ENCODE peak calls at places on chromosomes 11 and 22, in seven cellular contexts. X is K562, A is H1, S is sigmoid colon, D is SK-N-SH, R is HL-60, E is spleen. K is an unnamed sample.
A peak's percentile ranks its signal among the peaks of the same experiment; 100 is the strongest.

GRCh38 chr11:45275823-45276222 is 10.3 kb downstream of the SYT13 start:
- DNase-seq in A (no peak), R (no peak), D (no peak), E (no peak), X (no peak), S (no peak), K (no peak)

GRCh38 chr11:119521551-119521950 is 98.6 kb upstream of the THY1 start:
- DNase-seq in D (no peak), E (no peak), X (no peak), A (no peak), S (no peak), R (no peak), K (no peak)

GRCh38 chr11:12213920-12214319 is 103.5 kb downstream of the MICAL2 start:
- DNase-seq in D (no peak), E (no peak), S (no peak), R (no peak), X (peak; percentile 28), A (no peak), K (no peak)

GRCh38 chr22:19631899-19632670 is 82.2 kb upstream of the SEPTIN5 start:
- DNase-seq in S (peak; percentile 43), X (peak; percentile 95), D (peak; percentile 82), A (peak; percentile 78), E (no peak), R (peak; percentile 57), K (no peak)

GRCh38 chr11:123429336-123429735 is 733 bp upstream of the GRAMD1B start:
- DNase-seq in R (no peak), X (no peak), S (no peak), A (no peak), D (no peak), E (no peak), K (no peak)

GRCh38 chr11:60777572-60777971 is 7.6 kb upstream of the MS4A10 start:
- DNase-seq in S (no peak), E (peak; percentile 4), R (no peak), X (no peak), D (no peak), A (no peak), K (no peak)

GRCh38 chr11:131397666-131398065 is 27.3 kb downstream of the NTM start:
- DNase-seq in D (peak; percentile 33), X (no peak), E (no peak), A (no peak), R (no peak), S (no peak), K (no peak)

GRCh38 chr11:111834432-111835163 is 36.8 kb downstream of the ALG9 start:
- DNase-seq in X (no peak), E (no peak), A (no peak), D (no peak), S (no peak), R (no peak), K (no peak)

GRCh38 chr11:29333993-29334780 is 682.6 kb downstream of the KCNA4 start:
- DNase-seq in R (no peak), D (peak; percentile 23), X (no peak), E (no peak), A (no peak), S (no peak), K (no peak)

GRCh38 chr11:100929377-100929776 is 200.2 kb downstream of the PGR start:
- DNase-seq in X (no peak), E (no peak), S (no peak), R (no peak), D (no peak), A (no peak), K (no peak)

GRCh38 chr11:134332189-134332631 is 422 bp downstream of the GLB1L2 start:
- DNase-seq in D (peak; percentile 72), R (no peak), X (peak; percentile 66), E (peak; percentile 85), A (peak; percentile 70), S (peak; percentile 74), K (peak; percentile 53)

GRCh38 chr11:28003615-28004014 is 104.3 kb downstream of the KIF18A start:
- DNase-seq in E (no peak), S (no peak), A (no peak), D (no peak), R (no peak), X (no peak), K (no peak)

GRCh38 chr11:16280256-16280682 is 76.1 kb downstream of the SOX6 start:
- DNase-seq in S (peak; percentile 51), R (no peak), D (no peak), A (no peak), E (no peak), X (peak; percentile 48), K (peak; percentile 92)

GRCh38 chr11:64246874-64247728 is at the start of gene PPP1R14B:
- DNase-seq in S (peak; percentile 93), X (peak; percentile 72), R (peak; percentile 89), E (peak; percentile 96), A (peak; percentile 94), D (peak; percentile 95), K (peak; percentile 92)

GRCh38 chr22:31400023-31400397 is 606 bp downstream of the DRG1 start:
- DNase-seq in D (no peak), X (no peak), A (no peak), R (peak; percentile 2), E (no peak), S (no peak), K (peak; percentile 7)

GRCh38 chr11:62394825-62395538 is 23.9 kb upstream of the SCGB1A1 start:
- DNase-seq in D (peak; percentile 89), E (peak; percentile 84), A (peak; percentile 82), X (peak; percentile 57), S (peak; percentile 94), R (peak; percentile 72), K (peak; percentile 70)

GRCh38 chr22:50530280-50530856 is 556 bp upstream of the TYMP start:
- DNase-seq in D (no peak), R (peak; percentile 88), E (peak; percentile 97), A (peak; percentile 75), S (peak; percentile 93), X (no peak), K (peak; percentile 88)

GRCh38 chr11:63793163-63793562 is 20.1 kb upstream of the SPINDOC start:
- DNase-seq in D (no peak), E (no peak), R (no peak), X (no peak), S (no peak), A (no peak), K (no peak)

GRCh38 chr22:19038728-19039447 is 83.3 kb downstream of the DGCR2 start:
- DNase-seq in R (no peak), D (no peak), E (peak; percentile 56), S (peak; percentile 53), X (no peak), A (no peak), K (no peak)

GRCh38 chr11:32829680-32830412 is at the start of gene PRRG4:
- DNase-seq in S (peak; percentile 67), R (peak; percentile 80), A (peak; percentile 80), X (no peak), D (peak; percentile 49), E (peak; percentile 90), K (peak; percentile 87)

GRCh38 chr11:11620251-11620965 is 1.4 kb downstream of the GALNT18 start:
- DNase-seq in R (no peak), A (peak; percentile 74), E (peak; percentile 78), X (no peak), S (peak; percentile 78), D (peak; percentile 70), K (peak; percentile 73)

GRCh38 chr11:120546312-120547205 is 35.0 kb downstream of the GRIK4 start:
- DNase-seq in E (no peak), R (no peak), D (no peak), A (no peak), X (no peak), S (no peak), K (peak; percentile 24)

GRCh38 chr11:58576792-58577440 is 1.3 kb upstream of the LPXN start:
- DNase-seq in R (no peak), E (no peak), D (peak; percentile 5), X (no peak), S (peak; percentile 61), A (no peak), K (no peak)

GRCh38 chr11:17921620-17922473 is 91.0 kb downstream of the SERGEF start:
- DNase-seq in S (no peak), D (no peak), E (no peak), R (peak; percentile 24), X (no peak), A (no peak), K (no peak)

GRCh38 chr11:78212586-78213371 is 24.1 kb downstream of the USP35 start:
- DNase-seq in X (no peak), S (peak; percentile 63), D (no peak), E (no peak), A (no peak), R (no peak), K (no peak)

GRCh38 chr11:15793032-15793996 is 563.0 kb downstream of the SOX6 start:
- DNase-seq in R (no peak), D (no peak), E (no peak), X (no peak), A (no peak), S (no peak), K (no peak)

GRCh38 chr11:128467610-128468041 is 119.7 kb downstream of the ETS1 start:
- DNase-seq in X (no peak), D (no peak), R (no peak), A (no peak), E (no peak), S (peak; percentile 82), K (no peak)
- TF ChIP-seq CTCF in X (no peak), D (peak; percentile 49), R (no peak), A (no peak), E (no peak), S (no peak), K (no peak)

GRCh38 chr22:29885610-29886009 is 2.6 kb downstream of the MTMR3 start:
- DNase-seq in E (no peak), D (no peak), X (no peak), R (no peak), A (no peak), S (no peak), K (no peak)

GRCh38 chr22:29882716-29883044 is 294 bp upstream of the MTMR3 start:
- DNase-seq in R (no peak), A (no peak), S (no peak), D (no peak), E (no peak), X (no peak), K (no peak)

GRCh38 chr22:29886601-29887000 is 3.6 kb downstream of the MTMR3 start:
- DNase-seq in E (no peak), D (no peak), R (peak; percentile 48), S (no peak), A (no peak), X (no peak), K (no peak)

GRCh38 chr22:29883831-29884139 is 811 bp downstream of the MTMR3 start:
- DNase-seq in D (no peak), E (no peak), A (no peak), X (no peak), S (no peak), R (no peak), K (no peak)

GRCh38 chr22:29883045-29883830 is at the start of gene MTMR3:
- DNase-seq in D (peak; percentile 90), A (peak; percentile 99), X (peak; percentile 80), E (peak; percentile 99), R (peak; percentile 91), S (peak; percentile 95), K (peak; percentile 98)
- TF ChIP-seq POLR2AphosphoS5 in D (peak; percentile 38), A (peak; percentile 26), X (peak; percentile 57), E (peak; percentile 88), R (peak; percentile 50), S (peak; percentile 37), K (peak; percentile 86)

GRCh38 chr11:75245356-75246005 is 4.9 kb downstream of the TPBGL start:
- DNase-seq in S (no peak), X (no peak), D (peak; percentile 6), A (no peak), E (peak; percentile 44), R (no peak), K (no peak)
- TF ChIP-seq CTCF in S (no peak), X (peak; percentile 51), D (no peak), A (peak; percentile 57), E (no peak), R (no peak), K (no peak)

GRCh38 chr22:36347094-36347493 is 40.7 kb downstream of the MYH9 start:
- DNase-seq in R (no peak), D (no peak), S (no peak), A (no peak), X (no peak), E (no peak), K (no peak)
- TF ChIP-seq POLR2AphosphoS5 in R (no peak), D (no peak), S (no peak), A (no peak), X (no peak), E (peak; percentile 37), K (no peak)

K was measured in transverse colon.